ENCODE peak calls at places on chromosomes 1 and 21, in four cellular contexts. A, J, X and F are unnamed samples.

GRCh38 chr1:48611841-48612240 is 139.8 kb upstream of the SPATA6 start:
- DNase-seq in A (no peak), J (no peak), X (no peak), F (no peak)

GRCh38 chr21:34881894-34882371 is 167.2 kb downstream of the RUNX1 start:
- DNase-seq in A (no peak), J (no peak), X (peak), F (no peak)

GRCh38 chr1:92484472-92485373 is 2.0 kb downstream of the GFI1 start:
- DNase-seq in A (peak), J (peak), X (no peak), F (peak)

GRCh38 chr1:96538883-96539282 is 182.7 kb upstream of the PTBP2 start:
- DNase-seq in A (no peak), J (no peak), X (peak), F (no peak)

GRCh38 chr1:105088166-105088565 is 1338.5 kb downstream of the AMY1C start:
- DNase-seq in A (no peak), J (no peak), X (no peak), F (no peak)

GRCh38 chr1:167119696-167120095 is 25.8 kb downstream of the STYXL2 start:
- DNase-seq in A (no peak), J (no peak), X (no peak), F (no peak)

GRCh38 chr1:10667815-10668214 is 128.6 kb downstream of the CASZ1 start:
- DNase-seq in A (no peak), J (no peak), X (no peak), F (no peak)

GRCh38 chr1:204408074-204408507 is 3.5 kb downstream of the PPP1R15B start:
- DNase-seq in A (peak), J (peak), X (peak), F (no peak)

GRCh38 chr1:26164036-26164927 is 4.5 kb downstream of the C1orf232 start:
- DNase-seq in A (peak), J (peak), X (no peak), F (peak)

GRCh38 chr1:21117159-21117953 is 59.3 kb downstream of the EIF4G3 start:
- DNase-seq in A (peak), J (no peak), X (no peak), F (no peak)

GRCh38 chr1:108746382-108747127 is at the start of gene STXBP3:
- DNase-seq in A (peak), J (peak), X (peak), F (peak)

GRCh38 chr1:204367956-204368355 is 8.2 kb upstream of the PLEKHA6 start:
- DNase-seq in A (no peak), J (no peak), X (no peak), F (no peak)

GRCh38 chr1:20154306-20154831 is 15.2 kb downstream of the PLA2G2F start:
- DNase-seq in A (no peak), J (no peak), X (no peak), F (no peak)

GRCh38 chr1:154812911-154813816 is 56.9 kb downstream of the KCNN3 start:
- DNase-seq in A (peak), J (no peak), X (no peak), F (no peak)

GRCh38 chr1:162285149-162285561 is 91.5 kb downstream of the SPATA46 start:
- DNase-seq in A (no peak), J (peak), X (no peak), F (no peak)